ENCODE peak calls at places on chromosomes 13 and 19, in four cellular contexts. I is endodermal cell, K is tibial nerve, C is lower leg skin. M is an unnamed sample.

GRCh38 chr13:100315522-100315921 is 226.6 kb downstream of the PCCA start:
- DNase-seq in I (no peak), K (no peak), C (no peak), M (no peak)

GRCh38 chr13:28716511-28716910 is 2.3 kb downstream of the SLC46A3 start:
- DNase-seq in I (peak; percentile 86), K (no peak), C (no peak), M (peak; percentile 98)

GRCh38 chr13:98992355-98992754 is 14.5 kb upstream of the DOCK9 start:
- DNase-seq in I (peak; percentile 3), K (no peak), C (no peak), M (peak; percentile 88)

GRCh38 chr19:13881231-13881691 is 4.3 kb downstream of the NANOS3 start:
- DNase-seq in I (peak; percentile 85), K (no peak), C (no peak), M (no peak)

GRCh38 chr13:94784066-94784465 is 71.7 kb upstream of the SOX21 start:
- DNase-seq in I (no peak), K (no peak), C (no peak), M (no peak)

GRCh38 chr19:7534531-7534980 is 961 bp upstream of the PNPLA6 start:
- DNase-seq in I (peak; percentile 88), K (peak; percentile 69), C (peak; percentile 90), M (peak; percentile 59)

GRCh38 chr13:60162096-60162495 is 1.6 kb downstream of the DIAPH3 start:
- DNase-seq in I (no peak), K (no peak), C (no peak), M (peak; percentile 21)

GRCh38 chr19:47280183-47280797 is 5.6 kb downstream of the INAFM1 start:
- DNase-seq in I (peak; percentile 93), K (no peak), C (no peak), M (peak; percentile 44)

GRCh38 chr13:113837554-113838355 is 26.1 kb downstream of the GAS6 start:
- DNase-seq in I (peak; percentile 86), K (peak; percentile 86), C (peak; percentile 98), M (peak; percentile 99)

GRCh38 chr13:68099616-68100015 is 869.5 kb upstream of the PCDH9 start:
- DNase-seq in I (no peak), K (no peak), C (no peak), M (peak; percentile 79)

GRCh38 chr13:22848539-22849052 is 332.2 kb upstream of the SGCG start:
- DNase-seq in I (peak; percentile 81), K (no peak), C (no peak), M (no peak)

GRCh38 chr13:21913010-21913409 is 242.1 kb downstream of the FGF9 start:
- DNase-seq in I (peak; percentile 85), K (no peak), C (no peak), M (no peak)

GRCh38 chr19:55528030-55528801 is 8.7 kb downstream of the SBK2 start:
- DNase-seq in I (no peak), K (no peak), C (no peak), M (no peak)

GRCh38 chr13:112760931-112761330 is 71.1 kb downstream of the ATP11A start:
- DNase-seq in I (no peak), K (no peak), C (no peak), M (no peak)

GRCh38 chr19:23799321-23799720 is 40.6 kb upstream of the ZNF681 start:
- DNase-seq in I (no peak), K (no peak), C (no peak), M (no peak)

GRCh38 chr19:54573330-54573872 is at the start of gene LILRA2:
- DNase-seq in I (no peak), K (peak; percentile 12), C (no peak), M (no peak)

GRCh38 chr13:108902557-108903155 is 273.2 kb downstream of the MYO16 start:
- DNase-seq in I (no peak), K (no peak), C (no peak), M (peak; percentile 72)

GRCh38 chr13:25187596-25187995 is 15.5 kb upstream of the AMER2 start:
- DNase-seq in I (no peak), K (no peak), C (peak; percentile 73), M (no peak)

GRCh38 chr19:42942187-42942789 is 5.3 kb upstream of the PSG7 start:
- DNase-seq in I (no peak), K (no peak), C (no peak), M (peak; percentile 48)

GRCh38 chr19:47375694-47376588 is 26.8 kb downstream of the DHX34 start:
- DNase-seq in I (no peak), K (no peak), C (no peak), M (no peak)

GRCh38 chr13:83975668-83976165 is 93.4 kb upstream of the SLITRK1 start:
- DNase-seq in I (no peak), K (no peak), C (no peak), M (no peak)

GRCh38 chr19:11754663-11755062 is 12.1 kb upstream of the ZNF441 start:
- DNase-seq in I (no peak), K (no peak), C (no peak), M (peak; percentile 62)

GRCh38 chr13:27854606-27855005 is 62.3 kb downstream of the GSX1 start:
- DNase-seq in I (no peak), K (no peak), C (no peak), M (no peak)

GRCh38 chr19:46927106-46927505 is 66.3 kb downstream of the ARHGAP35 start:
- DNase-seq in I (no peak), K (no peak), C (peak; percentile 46), M (peak; percentile 90)

GRCh38 chr13:40776681-40777165 is 5.7 kb upstream of the MRPS31 start:
- DNase-seq in I (no peak), K (no peak), C (no peak), M (peak; percentile 53)

GRCh38 chr13:73440296-73440895 is 381.6 kb downstream of the KLF5 start:
- DNase-seq in I (no peak), K (no peak), C (no peak), M (peak; percentile 45)

GRCh38 chr13:58994778-58995177 is 1169.0 kb downstream of the DIAPH3 start:
- DNase-seq in I (no peak), K (no peak), C (no peak), M (peak; percentile 8)

GRCh38 chr19:10233946-10234345 is 2.8 kb upstream of the S1PR2 start:
- DNase-seq in I (no peak), K (no peak), C (no peak), M (no peak)

GRCh38 chr13:65679240-65679639 is 1550.9 kb downstream of the PCDH9 start:
- DNase-seq in I (no peak), K (no peak), C (no peak), M (no peak)

GRCh38 chr19:18135712-18136584 is 17.0 kb upstream of the PIK3R2 start:
- DNase-seq in I (no peak), K (no peak), C (no peak), M (no peak)

GRCh38 chr13:113584205-113584869 is at the start of gene TFDP1:
- DNase-seq in I (peak; percentile 94), K (peak; percentile 15), C (peak; percentile 83), M (peak; percentile 83)

GRCh38 chr13:65959305-65959704 is 1270.8 kb downstream of the PCDH9 start:
- DNase-seq in I (no peak), K (no peak), C (no peak), M (peak; percentile 77)

GRCh38 chr19:41708481-41708880 is at the start of gene CEACAM5:
- DNase-seq in I (no peak), K (no peak), C (no peak), M (no peak)

GRCh38 chr19:38932425-38933179 is 1.9 kb downstream of the MRPS12 start:
- DNase-seq in I (peak; percentile 70), K (no peak), C (no peak), M (peak; percentile 49)
- TF ChIP-seq CTCF in I (peak; percentile 58), K (no peak), C (no peak), M (peak; percentile 40)

GRCh38 chr19:5534787-5535586 is 32.8 kb downstream of the TINCR start:
- DNase-seq in I (peak; percentile 92), K (no peak), C (no peak), M (peak; percentile 28)

GRCh38 chr19:5539431-5539833 is 28.3 kb downstream of the TINCR start:
- DNase-seq in I (peak; percentile 80), K (no peak), C (no peak), M (no peak)

GRCh38 chr19:5540208-5540607 is 27.5 kb downstream of the TINCR start:
- DNase-seq in I (no peak), K (no peak), C (no peak), M (no peak)

GRCh38 chr19:5536337-5536894 is 31.3 kb downstream of the TINCR start:
- DNase-seq in I (peak; percentile 97), K (no peak), C (no peak), M (peak; percentile 56)

GRCh38 chr19:5537870-5538269 is 29.9 kb downstream of the TINCR start:
- DNase-seq in I (no peak), K (no peak), C (no peak), M (no peak)
- H3K4me3 ChIP-seq in I (no peak overlapping the region), K (no peak overlapping the region), C (no peak overlapping the region), M (no peak overlapping the region)

GRCh38 chr19:3783660-3784584 is 2.3 kb downstream of the MATK start:
- DNase-seq in I (peak; percentile 86), K (no peak), C (no peak), M (no peak)
- TF ChIP-seq CTCF in I (peak; percentile 70), K (no peak), C (no peak), M (no peak)

GRCh38 chr13:50129923-50130685 is 114.9 kb downstream of the KCNRG start:
- DNase-seq in I (peak; percentile 82), K (peak; percentile 61), C (peak; percentile 93), M (peak; percentile 29)

GRCh38 chr13:50127017-50127725 is 111.9 kb downstream of the KCNRG start:
- DNase-seq in I (peak; percentile 77), K (peak; percentile 59), C (peak; percentile 91), M (no peak)

GRCh38 chr13:50127726-50128291 is 112.6 kb downstream of the KCNRG start:
- DNase-seq in I (peak; percentile 73), K (no peak), C (no peak), M (no peak)

GRCh38 chr13:50129065-50129922 is 114.0 kb downstream of the KCNRG start:
- DNase-seq in I (no peak), K (peak; percentile 57), C (no peak), M (no peak)

GRCh38 chr13:50128406-50129048 is 113.3 kb downstream of the KCNRG start:
- DNase-seq in I (peak; percentile 65), K (no peak), C (no peak), M (no peak)
- H3K4me3 ChIP-seq in I (peak overlapping the region; percentile 70), K (no peak overlapping the region), C (no peak overlapping the region), M (no peak overlapping the region)

DNA sequence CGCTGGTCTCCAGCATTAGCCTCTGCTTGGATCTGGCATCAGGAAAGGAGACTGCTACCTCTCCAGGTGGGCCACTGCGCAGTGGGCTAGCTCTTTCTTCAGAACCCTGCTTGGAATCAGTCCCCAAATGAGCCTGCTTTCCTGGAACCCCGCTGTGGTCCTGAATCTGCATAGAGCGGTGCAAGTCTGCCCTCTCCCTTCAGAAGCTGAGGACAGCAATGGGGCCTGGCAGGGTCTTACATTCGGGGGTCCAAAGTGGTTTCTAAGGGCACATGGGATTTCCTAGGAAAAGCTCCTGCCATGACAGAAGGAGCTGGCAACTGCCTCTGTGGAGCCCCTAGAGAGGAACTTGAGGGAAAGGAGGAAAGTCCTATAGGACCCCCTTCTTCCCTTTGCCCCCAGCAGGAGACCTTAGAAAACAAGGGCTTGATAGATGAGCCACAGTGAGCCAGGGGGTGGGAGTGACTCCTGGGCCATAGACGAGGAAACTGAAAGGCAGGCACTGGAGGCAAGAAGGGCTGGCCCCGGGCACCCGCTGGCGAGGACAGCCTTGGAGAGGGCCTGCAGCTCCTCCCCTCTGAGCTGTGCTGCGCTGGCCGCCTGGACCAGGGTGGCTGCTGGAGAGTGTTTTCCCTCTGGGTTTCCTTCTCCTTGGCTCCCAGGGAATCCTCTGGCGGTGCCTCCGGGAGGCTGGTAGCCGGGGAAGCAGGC is 1.4 kb upstream of the VSTM2B start:
- DNase-seq in I (peak; percentile 78), K (no peak), C (no peak), M (no peak)
- TF ChIP-seq CTCF in I (peak; percentile 42), K (no peak), C (no peak), M (no peak)